ENCODE peak calls at places on chromosome 19, in eight cellular contexts. G is body of pancreas, L is neural progenitor cell, H is ovary, Y is uterus, E is stomach, V is WTC11, N is A549. B is an unnamed sample.

GRCh38 chr19:19900574-19901444 is at the start of gene ZNF93:
- DNase-seq in G (peak), L (peak), H (peak), Y (peak), E (peak), V (peak), N (no peak), B (peak)

GRCh38 chr19:46115396-46116109 is 8.9 kb downstream of the IGFL3 start:
- DNase-seq in G (peak), L (no peak), H (no peak), Y (peak), E (no peak), V (no peak), N (peak), B (no peak)

GRCh38 chr19:14561832-14562351 is 10.0 kb downstream of the NDUFB7 start:
- DNase-seq in G (peak), L (no peak), H (peak), Y (no peak), E (peak), V (no peak), N (no peak), B (no peak)

GRCh38 chr19:50465000-50465399 is 11.3 kb upstream of the EMC10 start:
- DNase-seq in G (no peak), L (no peak), H (no peak), Y (no peak), E (no peak), V (no peak), N (no peak), B (no peak)

GRCh38 chr19:19656451-19657396 is 6.8 kb downstream of the ATP13A1 start:
- DNase-seq in G (no peak), L (no peak), H (peak), Y (no peak), E (no peak), V (no peak), N (no peak), B (no peak)

GRCh38 chr19:39845172-39845571 is 1.0 kb downstream of the FBL start:
- DNase-seq in G (no peak), L (no peak), H (no peak), Y (no peak), E (no peak), V (no peak), N (no peak), B (no peak)

GRCh38 chr19:36686365-36687213 is 823 bp upstream of the ZNF567 start:
- DNase-seq in G (peak), L (peak), H (peak), Y (peak), E (no peak), V (no peak), N (no peak), B (no peak)

GRCh38 chr19:49224856-49225255 is 67.3 kb downstream of the TRPM4 start:
- DNase-seq in G (peak), L (peak), H (no peak), Y (no peak), E (peak), V (peak), N (peak), B (no peak)

GRCh38 chr19:35222373-35223005 is 6.0 kb downstream of the FAM187B start:
- DNase-seq in G (no peak), L (no peak), H (no peak), Y (no peak), E (no peak), V (no peak), N (no peak), B (no peak)

GRCh38 chr19:35718345-35719041 is 690 bp downstream of the KMT2B start:
- DNase-seq in G (peak), L (no peak), H (peak), Y (peak), E (peak), V (peak), N (peak), B (no peak)

GRCh38 chr19:23384166-23384565 is 11.1 kb downstream of the ZNF91 start:
- DNase-seq in G (no peak), L (no peak), H (no peak), Y (no peak), E (no peak), V (no peak), N (no peak), B (no peak)

GRCh38 chr19:45402469-45403070 is 2.3 kb downstream of the PPP1R13L start:
- DNase-seq in G (peak), L (peak), H (peak), Y (no peak), E (peak), V (peak), N (peak), B (no peak)

GRCh38 chr19:34676697-34677385 is at the start of gene SCGB2B2:
- DNase-seq in G (no peak), L (no peak), H (peak), Y (no peak), E (no peak), V (no peak), N (peak), B (no peak)

GRCh38 chr19:45098521-45099464 is 5.8 kb downstream of the PPP1R37 start:
- DNase-seq in G (peak), L (no peak), H (peak), Y (no peak), E (peak), V (no peak), N (no peak), B (no peak)

GRCh38 chr19:36255316-36255715 is 40.4 kb downstream of the ZNF146 start:
- DNase-seq in G (no peak), L (no peak), H (no peak), Y (no peak), E (no peak), V (no peak), N (no peak), B (no peak)

GRCh38 chr19:845707-846481 is 5.1 kb downstream of the PRTN3 start:
- DNase-seq in G (no peak), L (peak), H (no peak), Y (no peak), E (no peak), V (no peak), N (no peak), B (no peak)

GRCh38 chr19:31448221-31448657 is 99.0 kb upstream of the TSHZ3 start:
- DNase-seq in G (peak), L (no peak), H (peak), Y (peak), E (peak), V (no peak), N (no peak), B (no peak)

GRCh38 chr19:41521860-41522555 is 54.0 kb upstream of the CEACAM21 start:
- DNase-seq in G (no peak), L (peak), H (no peak), Y (no peak), E (no peak), V (peak), N (no peak), B (no peak)

GRCh38 chr19:38519988-38520387 is 86.5 kb downstream of the RYR1 start:
- DNase-seq in G (no peak), L (no peak), H (no peak), Y (no peak), E (no peak), V (no peak), N (no peak), B (no peak)

GRCh38 chr19:10701955-10702307 is 692 bp downstream of the QTRT1 start:
- DNase-seq in G (no peak), L (peak), H (no peak), Y (no peak), E (no peak), V (peak), N (no peak), B (no peak)

GRCh38 chr19:55333870-55334269 is 5.8 kb upstream of the KMT5C start:
- DNase-seq in G (no peak), L (no peak), H (no peak), Y (no peak), E (peak), V (no peak), N (no peak), B (no peak)

GRCh38 chr19:36605839-36606478 is 846 bp downstream of the ZNF382 start:
- DNase-seq in G (no peak), L (no peak), H (no peak), Y (no peak), E (no peak), V (no peak), N (no peak), B (no peak)

GRCh38 chr19:19105365-19106060 is 32.8 kb downstream of the TMEM161A start:
- DNase-seq in G (peak), L (peak), H (peak), Y (peak), E (peak), V (peak), N (peak), B (peak)

GRCh38 chr19:38057954-38058690 is 151.1 kb downstream of the SIPA1L3 start:
- DNase-seq in G (peak), L (no peak), H (no peak), Y (no peak), E (peak), V (no peak), N (peak), B (no peak)

GRCh38 chr19:22116760-22117159 is 64.5 kb downstream of the ZNF257 start:
- DNase-seq in G (no peak), L (no peak), H (no peak), Y (no peak), E (no peak), V (no peak), N (no peak), B (no peak)

GRCh38 chr19:17220207-17220758 is 5.1 kb downstream of the USE1 start:
- DNase-seq in G (no peak), L (no peak), H (peak), Y (no peak), E (no peak), V (no peak), N (no peak), B (no peak)

GRCh38 chr19:8395621-8396082 is 5.5 kb downstream of the RAB11B start:
- DNase-seq in G (no peak), L (no peak), H (no peak), Y (no peak), E (no peak), V (no peak), N (no peak), B (no peak)

GRCh38 chr19:48731452-48731851 is 9.0 kb downstream of the RASIP1 start:
- DNase-seq in G (no peak), L (no peak), H (no peak), Y (no peak), E (no peak), V (no peak), N (no peak), B (no peak)

GRCh38 chr19:6697291-6697690 is 23.2 kb downstream of the C3 start:
- DNase-seq in G (no peak), L (no peak), H (no peak), Y (no peak), E (no peak), V (no peak), N (no peak), B (no peak)

GRCh38 chr19:33472696-33473624 is 48.6 kb downstream of the PEPD start:
- DNase-seq in G (no peak), L (no peak), H (peak), Y (no peak), E (no peak), V (peak), N (no peak), B (no peak)

DNA sequence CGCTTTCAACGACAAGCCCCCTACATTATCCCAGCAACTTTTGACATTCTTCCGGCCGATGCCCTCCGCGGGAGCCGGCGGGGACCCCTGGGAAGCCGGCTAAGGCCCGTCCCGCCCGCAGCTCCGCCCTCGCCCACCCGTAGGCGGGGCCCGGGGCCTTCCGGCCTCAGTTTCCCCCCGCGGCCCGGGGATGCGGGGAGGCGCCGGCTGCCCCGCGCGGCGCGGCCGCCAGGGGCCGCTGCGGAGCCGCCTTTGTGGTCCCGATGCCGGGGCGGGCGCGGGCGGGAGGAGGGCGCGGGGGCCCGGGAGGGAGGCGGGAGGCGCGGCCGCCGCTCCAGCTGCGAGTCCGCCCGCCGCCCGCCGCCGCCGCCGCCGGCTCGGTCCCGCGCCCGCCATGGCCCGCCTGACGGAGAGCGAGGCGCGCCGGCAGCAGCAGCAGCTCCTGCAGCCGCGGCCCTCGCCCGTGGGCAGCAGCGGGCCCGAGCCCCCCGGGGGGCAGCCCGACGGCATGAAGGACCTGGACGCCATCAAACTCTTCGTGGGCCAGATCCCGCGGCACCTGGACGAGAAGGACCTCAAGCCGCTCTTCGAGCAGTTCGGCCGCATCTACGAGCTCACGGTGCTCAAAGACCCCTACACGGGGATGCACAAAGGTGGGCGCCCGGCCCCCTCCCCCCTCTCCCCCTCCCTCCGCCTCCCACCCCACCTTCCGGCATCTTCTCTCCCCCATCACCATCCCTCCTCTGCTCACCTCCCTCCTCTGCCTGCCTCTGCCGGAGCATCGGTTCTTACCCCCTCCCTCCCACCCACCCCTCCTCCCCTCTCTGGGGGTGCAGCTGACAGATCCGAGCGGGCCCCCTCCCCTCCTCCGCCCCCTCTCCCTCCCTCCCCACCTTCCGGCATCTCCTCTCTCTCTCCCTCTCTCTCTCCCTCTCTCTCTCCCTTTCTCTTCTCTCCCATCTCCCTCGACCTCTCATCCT is at the start of gene CELF5:
- DNase-seq in G (peak), L (peak), H (peak), Y (no peak), E (peak), V (peak), N (peak), B (no peak)
- TF ChIP-seq CTCF in G (peak), L (peak), H (peak), Y (peak), E (no peak), V (peak), N (peak), B (no peak)

GRCh38 chr19:4795400-4795799 is 3.9 kb downstream of the FEM1A start:
- DNase-seq in G (no peak), L (no peak), H (no peak), Y (no peak), E (no peak), V (no peak), N (no peak), B (no peak)
- TF ChIP-seq CTCF in G (no peak), L (no peak), H (no peak), Y (no peak), E (no peak), V (no peak), N (no peak), B (no peak)

DNA sequence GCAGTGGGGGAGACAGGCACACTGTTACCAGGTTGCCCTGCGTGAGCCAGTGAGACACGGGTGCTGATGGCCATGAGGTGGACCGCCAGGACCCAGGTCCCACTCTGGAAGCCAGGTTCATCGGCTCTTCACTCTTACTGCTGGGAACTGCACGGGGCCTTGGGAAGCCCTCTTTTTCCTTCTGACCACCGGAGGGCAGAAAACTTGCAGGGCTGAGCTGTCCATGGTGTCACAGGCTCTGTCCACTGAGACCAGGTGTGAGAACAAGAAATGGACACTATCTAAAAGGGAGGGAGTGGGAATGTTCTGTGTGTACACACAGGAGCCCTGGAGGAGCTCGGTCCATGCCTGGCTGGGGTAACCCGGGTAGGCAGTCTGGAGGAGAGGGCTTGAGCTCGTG is 93.4 kb downstream of the UQCRFS1 start:
- DNase-seq in G (no peak), L (peak), H (no peak), Y (no peak), E (no peak), V (peak), N (no peak), B (no peak)
- TF ChIP-seq CTCF in G (no peak), L (peak), H (no peak), Y (no peak), E (no peak), V (no peak), N (no peak), B (no peak)

DNA sequence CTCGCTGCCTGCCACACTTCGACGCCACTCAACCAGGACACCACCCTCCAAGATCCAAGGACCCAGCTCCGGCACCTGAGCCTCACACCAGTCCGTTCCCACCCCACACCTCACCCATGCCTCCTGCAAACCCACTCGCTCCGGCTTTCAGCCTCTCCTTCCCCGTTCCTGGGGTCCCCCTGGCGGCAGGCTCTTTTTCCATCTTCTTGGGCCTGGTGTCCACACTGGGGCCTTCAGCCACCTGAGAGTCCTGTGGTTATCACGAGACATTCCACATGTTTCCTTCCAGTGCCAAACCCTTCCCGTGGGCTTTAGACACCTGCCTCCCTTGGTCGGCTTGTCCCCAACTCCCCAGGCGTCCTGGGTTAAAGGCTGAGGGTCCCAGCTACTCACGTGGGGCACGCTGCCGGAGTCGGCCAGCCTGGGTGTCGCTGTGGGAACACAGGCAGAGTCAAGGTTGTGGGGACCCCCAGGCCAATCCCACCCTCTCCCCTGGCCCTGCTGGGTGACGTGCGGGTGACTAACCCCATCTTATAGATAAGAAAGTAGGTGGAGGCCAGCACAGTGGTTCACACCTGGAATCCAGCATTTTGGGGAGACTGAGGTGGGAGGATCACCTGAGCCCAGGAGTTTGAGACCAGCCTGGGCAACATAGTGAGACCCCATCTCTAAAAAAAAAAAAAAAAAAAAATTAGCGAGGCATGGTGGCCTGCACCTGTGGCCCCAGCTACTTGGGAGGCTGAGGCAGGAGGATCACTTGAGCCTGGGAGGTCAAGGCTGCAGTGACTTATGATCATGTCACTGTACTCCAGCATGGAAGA is 2.0 kb downstream of the JSRP1 start:
- DNase-seq in G (no peak), L (peak), H (peak), Y (no peak), E (no peak), V (peak), N (no peak), B (no peak)
- TF ChIP-seq CTCF in G (no peak), L (peak), H (no peak), Y (no peak), E (no peak), V (peak), N (no peak), B (no peak)

DNA sequence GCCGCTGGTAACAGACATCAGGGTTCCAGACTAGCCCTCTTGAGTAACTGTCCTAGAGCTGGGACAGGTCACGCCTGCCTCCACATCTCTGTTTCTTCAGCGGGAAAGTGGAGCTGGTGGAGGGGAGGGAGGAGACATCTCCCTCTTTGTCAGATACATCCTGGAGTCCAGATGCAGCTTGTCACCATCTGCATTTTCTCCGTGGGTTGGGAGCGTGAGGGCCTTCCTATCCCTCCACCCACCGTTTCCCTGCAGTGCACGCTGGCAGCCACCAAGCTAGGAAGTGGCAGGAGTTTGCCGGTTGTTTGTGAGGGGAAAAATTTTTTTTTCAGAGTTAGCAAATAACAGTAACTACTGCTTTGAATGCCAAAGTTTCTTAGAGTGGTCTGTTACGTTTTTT is 20.0 kb upstream of the SMIM17 start:
- DNase-seq in G (no peak), L (no peak), H (no peak), Y (no peak), E (no peak), V (no peak), N (no peak), B (no peak)
- TF ChIP-seq CTCF in G (no peak), L (no peak), H (no peak), Y (no peak), E (no peak), V (no peak), N (no peak), B (no peak)

GRCh38 chr19:12983561-12984142 is 11.6 kb upstream of the NFIX start:
- DNase-seq in G (peak), L (peak), H (peak), Y (peak), E (peak), V (peak), N (peak), B (peak)
- TF ChIP-seq CTCF in G (peak), L (peak), H (peak), Y (peak), E (no peak), V (peak), N (peak), B (no peak)